ENCODE peak calls at places on chromosomes 1 and 21, in four cellular contexts. Q is neural progenitor cell, N is GM12878, F is OCI-LY7. X is an unnamed sample. For H4K20me1, the result is how much of the 10 kb centered on the place peaks cover.

GRCh38 chr1:246492611-246493245 is 14.4 kb downstream of the SMYD3 start:
- DNase-seq in Q (peak), N (no peak), F (peak), X (peak)

GRCh38 chr1:63189677-63190076 is 132.7 kb upstream of the FOXD3 start:
- DNase-seq in Q (peak), N (no peak), F (no peak), X (no peak)

GRCh38 chr21:33212159-33212851 is 17.4 kb upstream of the IFNAR2 start:
- DNase-seq in Q (no peak), N (no peak), F (peak), X (no peak)

GRCh38 chr1:19596065-19596718 is 47.9 kb upstream of the NBL1 start:
- DNase-seq in Q (peak), N (no peak), F (peak), X (no peak)

GRCh38 chr1:55679971-55680370 is 464.8 kb upstream of the USP24 start:
- DNase-seq in Q (no peak), N (no peak), F (no peak), X (peak)

GRCh38 chr1:160129046-160129445 is 13.5 kb downstream of the ATP1A2 start:
- DNase-seq in Q (no peak), N (no peak), F (no peak), X (peak)

GRCh38 chr1:216081445-216081844 is 341.8 kb downstream of the USH2A start:
- DNase-seq in Q (no peak), N (no peak), F (no peak), X (no peak)

GRCh38 chr21:30072496-30072895 is 94.1 kb downstream of the CLDN17 start:
- DNase-seq in Q (peak), N (no peak), F (no peak), X (no peak)

GRCh38 chr1:9658186-9658585 is 6.7 kb downstream of the PIK3CD start:
- DNase-seq in Q (no peak), N (no peak), F (no peak), X (no peak)

GRCh38 chr1:68174173-68175113 is 57.9 kb downstream of the WLS start:
- DNase-seq in Q (peak), N (no peak), F (no peak), X (peak)

GRCh38 chr1:201556841-201557571 is 18.1 kb downstream of the NAV1 start:
- DNase-seq in Q (no peak), N (no peak), F (no peak), X (peak)

GRCh38 chr1:113786055-113786454 is 26.2 kb downstream of the RSBN1 start:
- DNase-seq in Q (no peak), N (no peak), F (no peak), X (no peak)

GRCh38 chr1:1398677-1399186 is 403 bp downstream of the CCNL2 start:
- DNase-seq in Q (no peak), N (no peak), F (no peak), X (peak)

GRCh38 chr1:246579818-246580217 is 13.6 kb downstream of the CNST start:
- DNase-seq in Q (no peak), N (no peak), F (peak), X (no peak)

GRCh38 chr1:200925821-200926220 is 31.1 kb downstream of the INAVA start:
- DNase-seq in Q (no peak), N (no peak), F (no peak), X (no peak)

GRCh38 chr1:7346070-7346596 is 425.0 kb upstream of the VAMP3 start:
- DNase-seq in Q (no peak), N (no peak), F (no peak), X (no peak)

GRCh38 chr1:28840928-28841544 is 29.1 kb downstream of the OPRD1 start:
- DNase-seq in Q (no peak), N (no peak), F (no peak), X (peak)

GRCh38 chr21:28396421-28396820 is 596.3 kb downstream of the LTN1 start:
- DNase-seq in Q (no peak), N (no peak), F (peak), X (no peak)

GRCh38 chr1:37926061-37926924 is 20.6 kb downstream of the INPP5B start:
- DNase-seq in Q (no peak), N (peak), F (peak), X (peak)

GRCh38 chr21:35426484-35426883 is 377.4 kb upstream of the RUNX1 start:
- DNase-seq in Q (peak), N (no peak), F (no peak), X (no peak)

DNA sequence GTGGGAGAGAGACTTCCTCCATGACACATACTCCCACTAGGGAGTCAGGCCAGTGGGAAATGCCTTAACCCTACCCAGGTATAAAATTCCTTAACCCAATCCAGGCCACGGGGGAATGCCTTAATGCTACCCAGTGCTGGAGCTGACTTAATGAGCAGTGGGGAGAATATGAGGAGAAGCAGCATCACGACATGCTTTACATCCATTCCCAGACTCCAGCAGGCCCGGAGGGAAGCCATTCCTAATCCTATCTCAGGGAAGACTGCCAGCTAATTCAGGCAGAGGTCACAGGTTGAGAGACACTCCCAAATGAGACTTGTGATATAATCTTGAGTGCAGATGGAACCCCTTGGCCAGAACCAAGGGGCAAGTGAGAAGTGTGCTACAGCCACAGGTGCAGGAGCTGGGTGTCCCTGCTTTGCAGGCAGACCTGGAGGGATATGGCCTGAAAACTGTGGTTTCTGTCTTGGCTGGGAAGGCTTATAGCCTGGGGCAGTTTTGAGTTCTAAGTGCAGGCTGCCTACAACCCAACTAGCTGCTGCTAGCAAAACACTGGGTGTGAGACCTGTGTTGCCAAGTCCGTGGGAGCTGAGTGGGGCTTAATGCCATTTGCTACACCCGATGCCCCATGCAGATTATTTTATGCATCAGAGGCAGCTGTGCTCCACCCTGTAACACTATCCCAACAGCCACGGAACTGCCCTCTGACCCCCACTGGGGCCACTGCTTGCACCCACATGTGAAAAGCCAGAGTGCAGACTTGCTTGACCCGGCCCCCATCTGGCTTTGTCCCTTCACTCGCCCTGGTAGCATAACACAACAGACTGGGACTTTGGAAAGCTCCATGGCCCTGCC is 45.2 kb upstream of the GUCA2A start:
- DNase-seq in Q (no peak), N (no peak), F (no peak), X (no peak)
- H4K20me1 ChIP-seq in Q (under half), N (under half), F (under half), X (under half)

GRCh38 chr1:34884961-34885360 is 25.4 kb upstream of the SMIM12 start:
- DNase-seq in Q (peak), N (no peak), F (no peak), X (no peak)
- H3K4me3 ChIP-seq in Q (peak), N (no peak), F (no peak), X (no peak)

GRCh38 chr1:89834078-89834704 is 13.4 kb downstream of the LRRC8D start:
- DNase-seq in Q (no peak), N (no peak), F (no peak), X (no peak)
- H4K20me1 ChIP-seq in Q (half or more), N (under half), F (under half), X (under half)

GRCh38 chr1:165442653-165443052 is 2.3 kb downstream of the RXRG start:
- DNase-seq in Q (no peak), N (no peak), F (no peak), X (no peak)
- H3K4me3 ChIP-seq in Q (no peak), N (no peak), F (no peak), X (no peak)

GRCh38 chr21:37393030-37393429 is 26.5 kb downstream of the DYRK1A start:
- DNase-seq in Q (no peak), N (no peak), F (no peak), X (no peak)
- H4K20me1 ChIP-seq in Q (half or more), N (under half), F (half or more), X (half or more)

DNA sequence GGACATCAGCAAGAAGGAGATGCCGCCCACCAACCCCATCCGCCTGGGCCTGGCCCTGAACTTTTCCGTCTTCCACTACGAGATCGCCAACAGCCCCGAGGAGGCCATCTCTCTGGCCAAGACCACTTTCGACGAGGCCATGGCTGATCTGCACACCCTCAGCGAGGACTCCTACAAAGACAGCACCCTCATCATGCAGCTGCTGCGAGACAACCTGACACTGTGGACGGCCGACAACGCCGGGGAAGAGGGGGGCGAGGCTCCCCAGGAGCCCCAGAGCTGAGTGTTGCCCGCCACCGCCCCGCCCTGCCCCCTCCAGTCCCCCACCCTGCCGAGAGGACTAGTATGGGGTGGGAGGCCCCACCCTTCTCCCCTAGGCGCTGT is 720 bp downstream of the SFN start:
- DNase-seq in Q (no peak), N (no peak), F (no peak), X (no peak)
- H3K4me3 ChIP-seq in Q (no peak), N (peak), F (peak), X (peak)

GRCh38 chr1:8533907-8534306 is 216.0 kb downstream of the SLC45A1 start:
- DNase-seq in Q (no peak), N (no peak), F (peak), X (no peak)
- H4K20me1 ChIP-seq in Q (under half), N (under half), F (under half), X (under half)

X was measured in osteoblast.